ENCODE peak calls at places on chromosome 19, in five cellular contexts. One of them, this sample, is unnamed.

GRCh38 chr19:54364775-54365257 is at the start of gene LAIR1:
- DNase-seq in frontal cortex: no peak
- DNase-seq in stimulated activated CD8-positive, alpha-beta memory T cell treated with anti-CD3 and anti-CD28 coated beads, Interleukin-4, amount 100 ng/mL, for 1 hour: no peak
- DNase-seq in AML-193: peak
- DNase-seq in breast epithelium: no peak
- DNase-seq in this sample: peak

GRCh38 chr19:42441047-42441440 is 1.7 kb downstream of the CXCL17 start:
- DNase-seq in frontal cortex: no peak
- DNase-seq in stimulated activated CD8-positive, alpha-beta memory T cell treated with anti-CD3 and anti-CD28 coated beads, Interleukin-4, amount 100 ng/mL, for 1 hour: no peak
- DNase-seq in AML-193: no peak
- DNase-seq in breast epithelium: no peak
- DNase-seq in this sample: no peak

GRCh38 chr19:45556835-45557234 is 27.8 kb downstream of the OPA3 start:
- DNase-seq in frontal cortex: no peak
- DNase-seq in stimulated activated CD8-positive, alpha-beta memory T cell treated with anti-CD3 and anti-CD28 coated beads, Interleukin-4, amount 100 ng/mL, for 1 hour: no peak
- DNase-seq in AML-193: no peak
- DNase-seq in breast epithelium: no peak
- DNase-seq in this sample: no peak

GRCh38 chr19:28466107-28467045 is 746.6 kb downstream of the UQCRFS1 start:
- DNase-seq in frontal cortex: peak
- DNase-seq in stimulated activated CD8-positive, alpha-beta memory T cell treated with anti-CD3 and anti-CD28 coated beads, Interleukin-4, amount 100 ng/mL, for 1 hour: peak
- DNase-seq in AML-193: peak
- DNase-seq in breast epithelium: no peak
- DNase-seq in this sample: peak

GRCh38 chr19:35328851-35329285 is at the start of gene CD22:
- DNase-seq in frontal cortex: no peak
- DNase-seq in stimulated activated CD8-positive, alpha-beta memory T cell treated with anti-CD3 and anti-CD28 coated beads, Interleukin-4, amount 100 ng/mL, for 1 hour: no peak
- DNase-seq in AML-193: peak
- DNase-seq in breast epithelium: no peak
- DNase-seq in this sample: no peak

GRCh38 chr19:51448011-51448744 is 10.1 kb downstream of the SIGLEC8 start:
- DNase-seq in frontal cortex: no peak
- DNase-seq in stimulated activated CD8-positive, alpha-beta memory T cell treated with anti-CD3 and anti-CD28 coated beads, Interleukin-4, amount 100 ng/mL, for 1 hour: no peak
- DNase-seq in AML-193: no peak
- DNase-seq in breast epithelium: no peak
- DNase-seq in this sample: no peak

GRCh38 chr19:4051175-4052101 is 15.3 kb downstream of the ZBTB7A start:
- DNase-seq in frontal cortex: no peak
- DNase-seq in stimulated activated CD8-positive, alpha-beta memory T cell treated with anti-CD3 and anti-CD28 coated beads, Interleukin-4, amount 100 ng/mL, for 1 hour: no peak
- DNase-seq in AML-193: no peak
- DNase-seq in breast epithelium: no peak
- DNase-seq in this sample: no peak

GRCh38 chr19:42273407-42274064 is 4.5 kb downstream of the CIC start:
- DNase-seq in frontal cortex: no peak
- DNase-seq in stimulated activated CD8-positive, alpha-beta memory T cell treated with anti-CD3 and anti-CD28 coated beads, Interleukin-4, amount 100 ng/mL, for 1 hour: no peak
- DNase-seq in AML-193: no peak
- DNase-seq in breast epithelium: no peak
- DNase-seq in this sample: no peak

GRCh38 chr19:18809149-18809978 is 18.3 kb upstream of the COMP start:
- DNase-seq in frontal cortex: no peak
- DNase-seq in stimulated activated CD8-positive, alpha-beta memory T cell treated with anti-CD3 and anti-CD28 coated beads, Interleukin-4, amount 100 ng/mL, for 1 hour: no peak
- DNase-seq in AML-193: peak
- DNase-seq in breast epithelium: peak
- DNase-seq in this sample: peak

GRCh38 chr19:3398114-3398899 is 31.9 kb downstream of the NFIC start:
- DNase-seq in frontal cortex: peak
- DNase-seq in stimulated activated CD8-positive, alpha-beta memory T cell treated with anti-CD3 and anti-CD28 coated beads, Interleukin-4, amount 100 ng/mL, for 1 hour: no peak
- DNase-seq in AML-193: no peak
- DNase-seq in breast epithelium: peak
- DNase-seq in this sample: peak

GRCh38 chr19:1856698-1857603 is 6.4 kb downstream of the KLF16 start:
- DNase-seq in frontal cortex: peak
- DNase-seq in stimulated activated CD8-positive, alpha-beta memory T cell treated with anti-CD3 and anti-CD28 coated beads, Interleukin-4, amount 100 ng/mL, for 1 hour: no peak
- DNase-seq in AML-193: peak
- DNase-seq in breast epithelium: peak
- DNase-seq in this sample: no peak

GRCh38 chr19:31955884-31956283 is 389.5 kb upstream of the ZNF507 start:
- DNase-seq in frontal cortex: no peak
- DNase-seq in stimulated activated CD8-positive, alpha-beta memory T cell treated with anti-CD3 and anti-CD28 coated beads, Interleukin-4, amount 100 ng/mL, for 1 hour: no peak
- DNase-seq in AML-193: no peak
- DNase-seq in breast epithelium: no peak
- DNase-seq in this sample: no peak

GRCh38 chr19:13796301-13797057 is 1.2 kb downstream of the ZSWIM4 start:
- DNase-seq in frontal cortex: peak
- DNase-seq in stimulated activated CD8-positive, alpha-beta memory T cell treated with anti-CD3 and anti-CD28 coated beads, Interleukin-4, amount 100 ng/mL, for 1 hour: no peak
- DNase-seq in AML-193: no peak
- DNase-seq in breast epithelium: peak
- DNase-seq in this sample: no peak

GRCh38 chr19:55115446-55116065 is 1.9 kb downstream of the PPP1R12C start:
- DNase-seq in frontal cortex: no peak
- DNase-seq in stimulated activated CD8-positive, alpha-beta memory T cell treated with anti-CD3 and anti-CD28 coated beads, Interleukin-4, amount 100 ng/mL, for 1 hour: no peak
- DNase-seq in AML-193: no peak
- DNase-seq in breast epithelium: no peak
- DNase-seq in this sample: no peak

GRCh38 chr19:5425260-5425659 is 30.0 kb upstream of the ZNRF4 start:
- DNase-seq in frontal cortex: no peak
- DNase-seq in stimulated activated CD8-positive, alpha-beta memory T cell treated with anti-CD3 and anti-CD28 coated beads, Interleukin-4, amount 100 ng/mL, for 1 hour: no peak
- DNase-seq in AML-193: no peak
- DNase-seq in breast epithelium: no peak
- DNase-seq in this sample: no peak